ENCODE peak calls at places on chromosome 17, in nine cellular contexts. U is body of pancreas, R is breast epithelium, B is mucosa of descending colon, G is fibroblast of mammary gland, A is skeletal muscle cell, T is keratinocyte, L is heart right ventricle, V is IMR-90. Q is an unnamed sample.

GRCh38 chr17:78875738-78876597 is 27.0 kb downstream of the CEP295NL start:
- DNase-seq in B (no peak), U (peak), A (no peak), V (peak), L (no peak), T (no peak), R (no peak), G (peak), Q (no peak)

GRCh38 chr17:50280068-50280467 is 5.8 kb downstream of the TMEM92 start:
- DNase-seq in A (no peak), V (no peak), L (no peak), B (peak), T (no peak), G (no peak), R (no peak), U (no peak), Q (no peak)

GRCh38 chr17:34241062-34241461 is 14.0 kb upstream of the CCL2 start:
- DNase-seq in L (peak), R (no peak), B (peak), G (peak), A (no peak), V (peak), U (peak), T (no peak), Q (no peak)

GRCh38 chr17:60495260-60495659 is 30.8 kb downstream of the APPBP2 start:
- DNase-seq in U (no peak), V (no peak), B (no peak), G (no peak), R (no peak), T (no peak), L (no peak), A (no peak), Q (no peak)

GRCh38 chr17:3722716-3723115 is 987 bp upstream of the HASPIN start:
- DNase-seq in G (peak), T (no peak), L (no peak), U (no peak), A (no peak), R (no peak), V (peak), B (no peak), Q (no peak)

GRCh38 chr17:47352848-47353247 is 29.1 kb downstream of the EFCAB13 start:
- DNase-seq in L (no peak), A (no peak), B (no peak), U (no peak), T (no peak), V (no peak), R (no peak), G (no peak), Q (no peak)

GRCh38 chr17:29155966-29156338 is 24.2 kb downstream of the MYO18A start:
- DNase-seq in T (no peak), G (no peak), R (no peak), L (no peak), A (no peak), U (no peak), V (peak), B (peak), Q (no peak)

GRCh38 chr17:67682196-67682595 is 35.5 kb upstream of the NOL11 start:
- DNase-seq in L (no peak), G (no peak), R (no peak), U (peak), V (no peak), T (no peak), B (no peak), A (no peak), Q (no peak)

GRCh38 chr17:7932949-7933348 is 943 bp downstream of the CNTROB start:
- DNase-seq in B (peak), R (no peak), V (peak), L (no peak), G (peak), A (peak), U (no peak), T (no peak), Q (no peak)

GRCh38 chr17:2700031-2700490 is 11.5 kb downstream of the CLUH start:
- DNase-seq in R (no peak), L (no peak), V (no peak), B (no peak), G (no peak), U (no peak), T (no peak), A (no peak), Q (no peak)

GRCh38 chr17:74437702-74438101 is 5.8 kb downstream of the GPRC5C start:
- DNase-seq in R (no peak), V (no peak), L (no peak), A (no peak), G (peak), T (no peak), B (no peak), U (no peak), Q (no peak)

GRCh38 chr17:63249256-63250006 is 196.7 kb downstream of the CYB561 start:
- DNase-seq in R (no peak), U (no peak), B (no peak), L (no peak), V (peak), G (peak), T (no peak), A (peak), Q (no peak)

GRCh38 chr17:4708436-4708835 is 2.0 kb upstream of the ARRB2 start:
- DNase-seq in U (no peak), B (no peak), T (no peak), L (no peak), G (no peak), R (no peak), V (no peak), A (no peak), Q (no peak)

GRCh38 chr17:63095459-63095858 is 129.4 kb downstream of the TANC2 start:
- DNase-seq in A (no peak), T (no peak), V (peak), B (no peak), G (no peak), R (no peak), U (no peak), L (no peak), Q (no peak)

GRCh38 chr17:3890082-3890892 is 2.6 kb downstream of the CAMKK1 start:
- DNase-seq in G (peak), R (peak), L (peak), T (peak), A (peak), B (peak), V (peak), U (no peak), Q (no peak)

GRCh38 chr17:51435641-51436091 is 175.3 kb downstream of the UTP18 start:
- DNase-seq in T (no peak), G (peak), B (peak), L (peak), U (peak), A (no peak), R (no peak), V (peak), Q (no peak)

GRCh38 chr17:13597723-13598347 is 3.9 kb downstream of the HS3ST3A1 start:
- DNase-seq in T (no peak), G (peak), V (peak), L (peak), R (peak), U (peak), B (peak), A (no peak), Q (no peak)

GRCh38 chr17:75277664-75278071 is 6.6 kb upstream of the MIF4GD start:
- DNase-seq in A (no peak), R (no peak), G (peak), B (no peak), L (no peak), V (peak), T (no peak), U (no peak), Q (no peak)

GRCh38 chr17:3794890-3795757 is 5.9 kb downstream of the ITGAE start:
- DNase-seq in V (peak), T (no peak), B (no peak), U (no peak), L (no peak), G (peak), A (peak), R (no peak), Q (no peak)

GRCh38 chr17:45851873-45852272 is 7.2 kb downstream of the SPPL2C start:
- DNase-seq in G (no peak), V (no peak), R (no peak), A (no peak), U (no peak), T (no peak), B (no peak), L (no peak), Q (no peak)

GRCh38 chr17:45228985-45229517 is 7.4 kb downstream of the FMNL1 start:
- DNase-seq in V (peak), R (peak), A (peak), G (peak), B (peak), T (no peak), U (peak), L (peak), Q (peak)

GRCh38 chr17:67082110-67082509 is 37.8 kb downstream of the CACNG1 start:
- DNase-seq in R (no peak), L (no peak), T (no peak), A (no peak), B (no peak), V (no peak), G (no peak), U (no peak), Q (no peak)

GRCh38 chr17:61403846-61404701 is 4.4 kb downstream of the TBX2 start:
- DNase-seq in G (no peak), T (no peak), L (no peak), U (no peak), R (no peak), A (no peak), V (peak), B (no peak), Q (no peak)

GRCh38 chr17:16923904-16924700 is 47.8 kb downstream of the TNFRSF13B start:
- DNase-seq in R (no peak), U (no peak), G (no peak), B (no peak), V (no peak), A (no peak), L (no peak), T (no peak), Q (no peak)

GRCh38 chr17:42097691-42098661 is at the start of gene ZNF385C:
- DNase-seq in G (no peak), T (no peak), R (no peak), U (no peak), A (no peak), B (no peak), L (no peak), V (no peak), Q (no peak)

GRCh38 chr17:9729735-9730420 is 61.5 kb downstream of the DHRS7C start:
- DNase-seq in V (peak), T (peak), B (no peak), R (no peak), U (no peak), L (no peak), G (peak), A (no peak), Q (no peak)
- H3K4me3 ChIP-seq in V (no peak), T (no peak), B (no peak), R (no peak), U (no peak), L (no peak), G (no peak), A (no peak), Q (no peak)

DNA sequence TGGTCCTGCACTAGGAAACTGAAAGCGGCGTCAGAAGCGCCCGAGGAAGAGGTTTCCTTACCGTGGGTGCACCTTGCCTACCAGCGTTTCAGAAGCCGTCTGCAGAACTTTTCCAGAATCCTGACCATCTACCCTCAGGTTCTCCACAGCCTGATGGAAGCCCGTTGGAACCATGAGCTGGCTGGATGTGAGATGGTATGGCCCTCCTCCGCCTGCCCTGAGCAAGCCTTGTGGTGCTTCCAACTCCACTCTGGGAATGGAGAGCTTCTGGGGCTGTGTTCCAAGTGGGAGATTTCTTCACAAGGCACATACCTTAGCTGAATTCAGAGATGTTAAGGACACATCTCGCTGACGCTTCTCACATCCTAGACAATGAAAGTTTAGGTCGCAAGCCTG is 51.8 kb upstream of the ENDOV start:
- DNase-seq in T (no peak), R (no peak), U (peak), L (no peak), A (no peak), V (no peak), G (peak), B (no peak), Q (no peak)
- H3K4me3 ChIP-seq in T (no peak), R (no peak), U (no peak), L (no peak), A (no peak), V (no peak), G (no peak), B (no peak), Q (no peak)

GRCh38 chr17:15341966-15342365 is 569 bp upstream of the TEKT3 start:
- DNase-seq in R (no peak), B (no peak), T (no peak), V (no peak), L (no peak), A (no peak), G (no peak), U (no peak), Q (no peak)
- H3K4me3 ChIP-seq in R (peak), B (no peak), T (peak), V (no peak), L (peak), A (peak), G (peak), U (no peak), Q (peak)

GRCh38 chr17:43755389-43755875 is 3.2 kb downstream of the SOST start:
- DNase-seq in G (no peak), U (no peak), R (no peak), A (no peak), T (no peak), V (peak), B (no peak), L (no peak), Q (no peak)
- H3K4me3 ChIP-seq in G (no peak), U (no peak), R (no peak), A (peak), T (no peak), V (no peak), B (no peak), L (peak), Q (no peak)

DNA sequence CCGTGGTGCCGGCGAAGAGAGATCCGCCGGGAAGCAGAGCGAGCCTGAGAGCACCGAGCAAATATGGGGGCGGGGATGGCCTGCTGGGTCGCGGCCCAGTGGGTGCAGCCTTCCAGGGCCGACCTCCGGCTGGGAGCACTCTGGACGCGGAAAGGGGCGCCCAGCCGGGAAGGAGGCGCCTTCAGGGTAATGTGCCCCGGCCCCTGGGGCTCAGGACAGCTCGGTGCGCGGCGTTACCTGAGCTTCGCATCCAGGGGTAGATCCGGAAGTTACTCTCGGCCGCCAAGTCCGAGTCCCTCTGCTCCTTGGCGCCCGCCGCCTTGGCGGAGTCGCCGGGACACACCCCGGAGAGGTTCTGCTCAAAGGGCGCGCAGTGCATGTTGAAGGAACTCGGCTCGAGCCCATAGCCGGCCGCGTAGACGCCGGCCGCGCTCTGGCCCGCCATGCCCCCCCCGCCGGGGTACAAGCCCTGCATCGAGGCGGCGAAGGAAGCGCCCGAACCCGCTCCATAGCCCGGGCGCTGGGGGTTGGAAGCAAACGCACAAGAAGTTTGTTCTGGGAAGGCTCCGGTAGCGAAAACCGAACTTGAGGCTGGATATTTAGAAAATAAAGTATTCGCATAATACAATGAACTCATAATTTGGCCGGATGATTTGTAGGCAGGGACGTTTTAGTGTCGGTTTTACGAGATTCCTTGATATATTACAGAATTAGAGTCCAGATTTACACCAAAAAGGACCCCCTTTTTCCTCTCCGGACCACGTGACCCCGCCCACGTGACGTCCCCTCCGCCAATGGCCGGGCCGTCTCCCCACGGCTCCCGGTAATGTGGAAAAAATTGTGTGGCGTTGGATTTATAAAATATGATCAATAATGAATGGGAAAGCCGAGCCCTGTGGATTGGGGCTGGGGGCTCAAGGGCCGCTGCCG is at the start of gene HOXB7:
- DNase-seq in L (peak), V (peak), B (peak), T (no peak), A (no peak), G (peak), U (no peak), R (no peak), Q (no peak)
- H3K4me3 ChIP-seq in L (peak), V (peak), B (peak), T (peak), A (peak), G (peak), U (peak), R (peak), Q (peak)

GRCh38 chr17:864315-864714 is 82.2 kb downstream of the MRM3 start:
- DNase-seq in G (no peak), V (no peak), U (no peak), L (no peak), R (no peak), A (no peak), T (no peak), B (no peak), Q (no peak)

GRCh38 chr17:861364-861763 is 79.2 kb downstream of the MRM3 start:
- DNase-seq in R (no peak), A (no peak), U (no peak), B (no peak), V (no peak), L (no peak), T (no peak), G (no peak), Q (no peak)

GRCh38 chr17:866568-867087 is 84.5 kb downstream of the MRM3 start:
- DNase-seq in T (no peak), B (no peak), V (no peak), R (no peak), L (no peak), G (no peak), U (no peak), A (no peak), Q (no peak)

GRCh38 chr17:862584-862983 is 80.4 kb downstream of the MRM3 start:
- DNase-seq in L (no peak), R (no peak), B (no peak), T (no peak), A (no peak), U (no peak), V (no peak), G (peak), Q (no peak)

DNA sequence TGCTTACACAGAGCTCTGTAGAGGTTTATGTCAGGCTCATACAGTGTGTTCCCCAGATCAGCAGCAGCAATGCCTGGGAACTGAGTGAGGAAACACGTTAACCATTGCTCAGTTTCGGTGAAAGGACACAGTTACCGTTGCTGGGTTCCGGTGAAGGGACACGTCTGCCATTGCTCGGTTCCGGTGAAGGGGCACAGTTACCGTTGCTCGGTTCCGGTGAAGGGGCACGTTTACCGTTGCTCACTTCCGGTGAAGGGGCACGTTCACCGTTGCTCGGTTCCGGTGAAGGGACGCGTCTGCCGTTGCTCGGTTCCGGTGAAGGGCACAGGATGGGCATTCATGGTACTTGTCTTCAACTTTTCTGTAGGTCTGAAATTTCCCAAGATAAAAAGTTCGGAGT is 81.7 kb downstream of the MRM3 start:
- DNase-seq in A (no peak), L (no peak), U (no peak), T (no peak), V (no peak), G (no peak), B (no peak), R (no peak), Q (no peak)
- H3K4me3 ChIP-seq in A (no peak), L (no peak), U (no peak), T (no peak), V (no peak), G (no peak), B (no peak), R (no peak), Q (no peak)

GRCh38 chr17:27572665-27573064 is 58.3 kb upstream of the LGALS9 start:
- DNase-seq in T (no peak), R (no peak), L (no peak), U (no peak), B (no peak), G (no peak), A (no peak), V (peak), Q (no peak)

GRCh38 chr17:27569884-27570577 is 61.0 kb upstream of the LGALS9 start:
- DNase-seq in G (no peak), B (no peak), L (no peak), V (no peak), R (no peak), U (no peak), T (no peak), A (no peak), Q (no peak)

GRCh38 chr17:27573548-27573947 is 57.4 kb upstream of the LGALS9 start:
- DNase-seq in A (no peak), T (no peak), U (no peak), R (no peak), G (no peak), L (no peak), B (no peak), V (no peak), Q (no peak)

GRCh38 chr17:27570578-27570914 is 60.4 kb upstream of the LGALS9 start:
- DNase-seq in B (no peak), A (no peak), L (no peak), G (no peak), U (no peak), T (no peak), R (no peak), V (no peak), Q (no peak)

GRCh38 chr17:27571563-27572129 is 59.3 kb upstream of the LGALS9 start:
- DNase-seq in V (no peak), R (no peak), T (no peak), B (no peak), U (no peak), G (no peak), A (no peak), L (no peak), Q (no peak)
- H3K4me3 ChIP-seq in V (no peak), R (no peak), T (no peak), B (no peak), U (no peak), G (no peak), A (no peak), L (no peak), Q (no peak)

DNA sequence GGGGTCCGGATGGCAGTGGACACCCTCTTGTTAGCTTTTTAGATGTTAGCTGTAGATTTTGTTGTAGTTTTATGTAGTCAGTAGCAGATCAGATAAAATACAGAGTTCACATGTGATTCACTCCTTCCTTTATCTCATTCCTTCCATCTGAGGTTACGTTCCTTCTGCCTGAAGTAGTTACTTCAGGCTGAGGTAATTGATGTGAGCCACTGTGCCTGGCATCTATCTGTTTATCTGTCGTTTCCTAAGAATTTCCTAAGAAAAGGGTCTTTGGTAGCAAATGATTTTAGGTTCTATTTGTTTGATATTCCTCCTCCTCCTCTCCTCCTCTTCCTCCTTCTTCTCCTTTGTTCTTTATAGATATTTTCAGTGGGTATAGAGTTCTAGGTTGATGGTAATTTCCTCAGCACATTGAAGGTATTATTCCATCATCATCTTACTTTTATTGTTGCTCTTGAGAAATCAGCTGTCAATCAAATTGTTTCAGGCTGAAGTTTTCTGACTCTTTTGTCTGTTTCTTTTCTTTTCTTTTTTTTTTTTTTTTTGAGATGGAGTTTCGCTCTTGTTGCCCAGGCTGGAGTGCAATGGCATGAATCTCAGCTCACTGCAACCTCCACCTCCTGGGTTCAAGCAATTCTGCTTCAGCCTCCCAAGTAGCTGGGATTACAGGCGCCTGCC is 29.6 kb upstream of the FBXO47 start:
- DNase-seq in V (no peak), R (no peak), A (no peak), U (no peak), B (no peak), T (no peak), L (no peak), G (no peak), Q (no peak)
- H3K4me3 ChIP-seq in V (no peak), R (no peak), A (no peak), U (no peak), B (no peak), T (no peak), L (no peak), G (no peak), Q (no peak)

Q was measured in vagina.